ENCODE peak calls at places on chromosome 10, in six cellular contexts. X, E, Z, J, G and Q are unnamed samples.
A peak's percentile ranks its signal among the peaks of the same experiment; 100 is the strongest.

GRCh38 chr10:103273026-103273425 is 3.9 kb upstream of the INA start:
- DNase-seq in G (no peak), J (peak; percentile 91), Z (no peak), X (no peak), E (no peak), Q (no peak)

GRCh38 chr10:96271017-96271815 is at the start of gene BLNK:
- DNase-seq in E (no peak), J (no peak), X (peak; percentile 65), G (no peak), Z (no peak), Q (peak; percentile 59)

GRCh38 chr10:77746313-77746712 is 108.7 kb upstream of the KCNMA1 start:
- DNase-seq in X (no peak), E (no peak), Z (no peak), J (peak; percentile 83), G (no peak), Q (no peak)

GRCh38 chr10:84493951-84494848 is 165.8 kb downstream of the CCSER2 start:
- DNase-seq in J (peak; percentile 66), X (no peak), E (no peak), Z (no peak), G (no peak), Q (no peak)

GRCh38 chr10:79275431-79275851 is 71.8 kb upstream of the PPIF start:
- DNase-seq in X (no peak), G (no peak), Z (no peak), J (no peak), E (no peak), Q (no peak)

GRCh38 chr10:55398463-55398862 is 597.4 kb upstream of the PCDH15 start:
- DNase-seq in E (no peak), Z (no peak), G (no peak), J (no peak), X (no peak), Q (no peak)

GRCh38 chr10:89553064-89553734 is 17.8 kb upstream of the SLC16A12 start:
- DNase-seq in X (no peak), G (no peak), Z (no peak), E (no peak), J (peak; percentile 84), Q (no peak)

GRCh38 chr10:73439605-73440298 is 6.4 kb upstream of the MSS51 start:
- DNase-seq in E (no peak), G (no peak), Z (no peak), J (peak; percentile 67), X (no peak), Q (no peak)

GRCh38 chr10:124356706-124357582 is 61.8 kb downstream of the OAT start:
- DNase-seq in J (no peak), E (no peak), G (no peak), X (no peak), Z (no peak), Q (peak; percentile 15)